ENCODE peak calls at places on chromosomes 4 and X, in four cellular contexts. Q is IMR-90, B is H9, J is H1. M is an unnamed sample.

GRCh38 chrX:317424-318067 is 1.1 kb downstream of the GTPBP6 start:
- DNase-seq in J (no peak), Q (no peak), B (no peak), M (no peak)

GRCh38 chr4:92257931-92258857 is 45.6 kb upstream of the GRID2 start:
- DNase-seq in J (no peak), B (peak), Q (no peak), M (no peak)

GRCh38 chr4:81355136-81355535 is 116.6 kb downstream of the RASGEF1B start:
- DNase-seq in Q (no peak), J (no peak), B (no peak), M (no peak)

GRCh38 chr4:96103086-96103485 is 263.2 kb downstream of the PDHA2 start:
- DNase-seq in Q (no peak), B (no peak), J (no peak), M (peak)

GRCh38 chr4:95095352-95095974 is 337.7 kb downstream of the BMPR1B start:
- DNase-seq in J (no peak), B (no peak), Q (peak), M (peak)

GRCh38 chrX:110964761-110965160 is 131.2 kb upstream of the PAK3 start:
- DNase-seq in J (no peak), Q (no peak), B (peak), M (peak)

GRCh38 chrX:54807524-54808108 is at the start of gene MAGED2:
- DNase-seq in J (no peak), B (peak), Q (peak), M (peak)

GRCh38 chr4:65668201-65669007 is 1.9 kb downstream of the EPHA5 start:
- DNase-seq in J (no peak), B (peak), Q (no peak), M (peak)

GRCh38 chr4:161252520-161253141 is 911.2 kb downstream of the FSTL5 start:
- DNase-seq in J (no peak), Q (peak), B (no peak), M (peak)

GRCh38 chr4:138897818-138898226 is 117.8 kb upstream of the NOCT start:
- DNase-seq in Q (peak), B (no peak), J (no peak), M (peak)

GRCh38 chr4:186946140-186946539 is 222.5 kb upstream of the FAT1 start:
- DNase-seq in B (no peak), J (no peak), Q (no peak), M (no peak)

GRCh38 chr4:107120661-107121060 is 84.5 kb upstream of the DKK2 start:
- DNase-seq in J (no peak), B (no peak), Q (no peak), M (peak)

GRCh38 chrX:44352739-44353138 is 9.3 kb upstream of the EFHC2 start:
- DNase-seq in J (no peak), Q (no peak), B (no peak), M (no peak)

GRCh38 chr4:182101618-182102017 is 141.6 kb upstream of the TENM3 start:
- DNase-seq in B (no peak), J (no peak), Q (no peak), M (no peak)

GRCh38 chr4:79897174-79897573 is 175.9 kb downstream of the ANTXR2 start:
- DNase-seq in B (no peak), Q (no peak), J (no peak), M (peak)

GRCh38 chr4:140976768-140977167 is 156.5 kb downstream of the RNF150 start:
- DNase-seq in J (no peak), Q (no peak), B (no peak), M (no peak)

GRCh38 chr4:23911675-23912455 is 22.0 kb upstream of the PPARGC1A start:
- DNase-seq in Q (no peak), B (no peak), J (no peak), M (no peak)

GRCh38 chr4:177222776-177223175 is 86.9 kb upstream of the NEIL3 start:
- DNase-seq in Q (no peak), B (no peak), J (no peak), M (no peak)

GRCh38 chr4:184310171-184310567 is 92.5 kb upstream of the ENPP6 start:
- DNase-seq in J (no peak), Q (no peak), B (peak), M (peak)

DNA sequence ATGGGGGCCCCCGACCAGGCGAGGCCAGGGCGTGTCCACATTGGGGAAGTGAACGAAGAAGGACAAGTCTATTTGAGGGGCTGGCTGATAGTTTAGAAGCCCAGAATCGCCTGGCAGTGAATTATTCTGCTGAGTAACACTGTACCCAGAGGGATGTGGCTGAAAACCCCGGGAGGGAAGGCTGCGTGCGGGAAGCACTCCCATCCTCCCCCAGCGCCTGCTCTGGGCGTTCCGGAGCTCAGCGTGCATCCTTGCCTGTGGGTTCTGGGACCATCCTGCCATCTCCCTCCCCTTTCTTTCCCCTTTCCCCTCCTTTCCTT is 66.6 kb downstream of the TRMT44 start:
- DNase-seq in J (no peak), Q (no peak), B (no peak), M (no peak)
- H3K23ac ChIP-seq in J (no peak), Q (no peak), B (no peak), M (peak)

DNA sequence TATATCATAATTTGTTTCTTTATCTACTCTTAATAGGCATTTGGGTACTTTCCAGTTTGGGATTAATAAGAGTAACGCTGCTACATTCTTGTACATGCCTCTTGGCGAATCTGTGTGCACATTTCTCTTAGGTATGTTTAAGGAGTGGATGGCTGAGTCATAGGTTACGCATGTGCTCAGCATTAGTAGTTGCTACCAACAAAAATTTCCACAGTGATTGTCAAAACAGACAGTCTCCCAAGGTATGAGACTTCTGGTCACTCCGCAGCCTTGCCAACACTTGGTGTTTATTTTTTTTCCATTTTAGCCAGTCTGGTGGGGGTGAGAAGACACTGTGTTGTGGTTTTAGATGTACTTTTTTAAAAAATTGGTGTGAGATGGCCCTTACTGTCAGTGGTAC is 44.6 kb downstream of the FGFBP1 start:
- DNase-seq in B (no peak), Q (peak), J (no peak), M (no peak)
- H3K9ac ChIP-seq in B (no peak), Q (no peak), J (no peak), M (no peak)

GRCh38 chrX:129953334-129953648 is 29.1 kb upstream of the BCORL1 start:
- DNase-seq in Q (no peak), B (no peak), J (no peak), M (no peak)
- H4K5ac ChIP-seq in Q (no peak), B (no peak), J (no peak), M (no peak)

GRCh38 chr4:154611833-154612232 is 623 bp downstream of the FGG start:
- DNase-seq in J (no peak), Q (no peak), B (no peak), M (no peak)
- H3K23ac ChIP-seq in J (no peak), Q (no peak), B (no peak), M (no peak)

GRCh38 chr4:119230288-119230687 is 17.8 kb downstream of the USP53 start:
- DNase-seq in Q (no peak), B (no peak), J (no peak), M (no peak)
- H3K9ac ChIP-seq in Q (no peak), B (no peak), J (no peak), M (no peak)

M was measured in mesendoderm.